ENCODE peak calls at places on chromosomes 2 and 18, in eight cellular contexts. Y is foreskin fibroblast; D is LoVo; N is CD4-positive, alpha-beta memory T cell; E is mucosa of gallbladder; M is EL; X is lower leg skin; A is Ammon's horn. S is an unnamed sample.

GRCh38 chr2:19898592-19899329 is 3.0 kb downstream of the TTC32 start:
- DNase-seq in X (no peak), N (no peak), Y (no peak), M (no peak), E (no peak), D (no peak), A (no peak), S (no peak)

GRCh38 chr2:63735263-63735662 is 106.4 kb upstream of the UGP2 start:
- DNase-seq in Y (peak; percentile 70), X (no peak), D (no peak), N (no peak), M (peak; percentile 52), A (no peak), E (no peak), S (peak; percentile 30)

GRCh38 chr2:117942551-117942950 is 71.3 kb downstream of the CCDC93 start:
- DNase-seq in M (peak; percentile 40), A (no peak), X (no peak), E (no peak), N (no peak), D (no peak), Y (no peak), S (no peak)

GRCh38 chr2:63048367-63049171 is 2.1 kb upstream of the OTX1 start:
- DNase-seq in N (no peak), X (no peak), A (no peak), Y (no peak), D (no peak), M (no peak), E (no peak), S (no peak)

GRCh38 chr2:180519276-180519675 is 461.1 kb upstream of the UBE2E3 start:
- DNase-seq in E (no peak), N (no peak), D (peak; percentile 39), X (no peak), Y (peak; percentile 54), M (peak; percentile 54), A (no peak), S (peak; percentile 58)

GRCh38 chr18:21745234-21745633 is 4.6 kb downstream of the MIB1 start:
- DNase-seq in X (no peak), A (no peak), Y (no peak), N (peak; percentile 37), E (no peak), M (no peak), D (no peak), S (no peak)

GRCh38 chr2:43027103-43027482 is 199.3 kb downstream of the ZFP36L2 start:
- DNase-seq in D (peak; percentile 24), X (peak; percentile 60), A (no peak), Y (no peak), M (no peak), N (no peak), E (no peak), S (no peak)

GRCh38 chr18:74244554-74244953 is 47.2 kb downstream of the CYB5A start:
- DNase-seq in M (no peak), X (no peak), N (no peak), D (no peak), E (no peak), Y (no peak), A (no peak), S (no peak)

GRCh38 chr2:15919716-15920444 is 20.5 kb upstream of the MYCN start:
- DNase-seq in N (no peak), E (no peak), X (no peak), Y (no peak), M (no peak), A (no peak), D (no peak), S (no peak)

GRCh38 chr2:77101796-77102452 is 420.3 kb downstream of the LRRTM4 start:
- DNase-seq in D (no peak), A (no peak), Y (no peak), E (no peak), M (no peak), N (no peak), X (no peak), S (peak; percentile 0)

GRCh38 chr2:20173496-20174402 is 51.2 kb downstream of the SDC1 start:
- DNase-seq in D (no peak), E (no peak), A (no peak), M (no peak), Y (no peak), X (no peak), N (no peak), S (no peak)

GRCh38 chr2:229713371-229714079 is 830 bp downstream of the DNER start:
- DNase-seq in N (no peak), Y (no peak), E (no peak), D (no peak), X (no peak), M (peak; percentile 31), A (peak; percentile 76), S (no peak)

GRCh38 chr2:181528441-181528840 is 71.3 kb downstream of the ITGA4 start:
- DNase-seq in A (no peak), D (no peak), Y (no peak), X (no peak), N (no peak), M (no peak), E (no peak), S (no peak)

GRCh38 chr2:111055735-111056134 is 65.0 kb upstream of the BCL2L11 start:
- DNase-seq in M (no peak), N (no peak), Y (no peak), E (no peak), A (no peak), D (no peak), X (no peak), S (no peak)

GRCh38 chr18:23487738-23488625 is 15.3 kb upstream of the RMC1 start:
- DNase-seq in D (no peak), E (no peak), N (no peak), M (no peak), Y (no peak), A (no peak), X (no peak), S (no peak)

GRCh38 chr2:79453918-79454317 is 58.9 kb upstream of the CTNNA2 start:
- DNase-seq in M (no peak), X (no peak), D (no peak), E (no peak), A (no peak), Y (no peak), N (no peak), S (peak; percentile 2)

GRCh38 chr18:76806301-76806700 is 16.1 kb upstream of the ZNF236 start:
- DNase-seq in N (no peak), D (no peak), A (no peak), X (no peak), Y (no peak), E (no peak), M (no peak), S (no peak)

GRCh38 chr2:72981516-72981915 is 64.2 kb downstream of the EMX1 start:
- DNase-seq in D (peak; percentile 29), E (no peak), M (no peak), X (no peak), A (no peak), N (no peak), Y (no peak), S (no peak)

GRCh38 chr2:230179907-230180306 is 39.9 kb downstream of the SP110 start:
- DNase-seq in A (no peak), Y (no peak), N (no peak), M (no peak), D (no peak), E (no peak), X (no peak), S (no peak)

GRCh38 chr2:26471766-26472706 is 5.9 kb downstream of the OTOF start:
- DNase-seq in A (no peak), M (no peak), Y (no peak), D (no peak), X (no peak), N (no peak), E (no peak), S (no peak)

GRCh38 chr2:25104741-25105140 is 62.9 kb downstream of the EFR3B start:
- DNase-seq in Y (no peak), N (no peak), X (no peak), E (no peak), A (no peak), D (no peak), M (no peak), S (no peak)

GRCh38 chr18:22005191-22005824 is 164.1 kb upstream of the GATA6 start:
- DNase-seq in E (peak; percentile 48), M (no peak), Y (no peak), N (no peak), A (peak; percentile 18), D (no peak), X (no peak), S (no peak)

GRCh38 chr2:141317986-141318385 is 812.8 kb downstream of the LRP1B start:
- DNase-seq in D (no peak), E (no peak), N (no peak), M (no peak), X (no peak), Y (peak; percentile 4), A (no peak), S (peak; percentile 25)

S was measured in fibroblast of pulmonary artery.